ENCODE peak calls at places on chromosomes 7 and 10, in four cellular contexts. K is PC-3, I is GM23338, C is SK-N-SH. Z is an unnamed sample. For H3F3A and H3K27me3, the result is how much of the 10 kb centered on the place peaks cover.

GRCh38 chr7:4745971-4746919 is 29.2 kb upstream of the AP5Z1 start:
- DNase-seq in K (peak), I (no peak), C (no peak), Z (no peak)

GRCh38 chr10:52318136-52318810 is 4.2 kb downstream of the DKK1 start:
- DNase-seq in I (no peak), K (peak), C (no peak), Z (no peak)

GRCh38 chr10:123798856-123799255 is 92.8 kb downstream of the CPXM2 start:
- DNase-seq in K (no peak), C (no peak), I (no peak), Z (no peak)

GRCh38 chr10:127150136-127150535 is 46.3 kb downstream of the INSYN2A start:
- DNase-seq in K (peak), C (no peak), I (peak), Z (peak)

GRCh38 chr7:134438946-134439345 is 20.0 kb downstream of the AKR1B1 start:
- DNase-seq in K (no peak), I (no peak), C (no peak), Z (no peak)

GRCh38 chr7:142168746-142169145 is 57.2 kb downstream of the MGAM2 start:
- DNase-seq in I (no peak), C (no peak), K (peak), Z (peak)

GRCh38 chr7:76358478-76359110 is at the start of gene YWHAG:
- DNase-seq in K (peak), I (peak), C (peak), Z (peak)

GRCh38 chr7:2838873-2839578 is 5.1 kb downstream of the GNA12 start:
- DNase-seq in C (no peak), K (no peak), I (no peak), Z (no peak)

GRCh38 chr10:79431891-79432831 is 13.3 kb downstream of the ZCCHC24 start:
- DNase-seq in C (no peak), I (peak), K (no peak), Z (no peak)

GRCh38 chr10:125035136-125035535 is 93.2 kb downstream of the ZRANB1 start:
- DNase-seq in I (peak), K (peak), C (no peak), Z (no peak)

GRCh38 chr10:5030989-5031388 is 27.3 kb upstream of the AKR1C2 start:
- DNase-seq in I (no peak), C (no peak), K (no peak), Z (no peak)

GRCh38 chr10:19505320-19506092 is 310.7 kb upstream of the PLXDC2 start:
- DNase-seq in K (no peak), I (no peak), C (no peak), Z (no peak)

GRCh38 chr10:3935933-3936359 is 150.9 kb upstream of the KLF6 start:
- DNase-seq in I (no peak), K (peak), C (no peak), Z (no peak)

GRCh38 chr7:119959811-119960210 is 313.2 kb upstream of the KCND2 start:
- DNase-seq in K (peak), I (no peak), C (no peak), Z (no peak)

GRCh38 chr7:48048113-48048512 is 12.8 kb downstream of the C7orf57 start:
- DNase-seq in K (peak), C (no peak), I (no peak), Z (no peak)

GRCh38 chr7:40546616-40547501 is 412.1 kb downstream of the SUGCT start:
- DNase-seq in K (peak), C (no peak), I (no peak), Z (no peak)

DNA sequence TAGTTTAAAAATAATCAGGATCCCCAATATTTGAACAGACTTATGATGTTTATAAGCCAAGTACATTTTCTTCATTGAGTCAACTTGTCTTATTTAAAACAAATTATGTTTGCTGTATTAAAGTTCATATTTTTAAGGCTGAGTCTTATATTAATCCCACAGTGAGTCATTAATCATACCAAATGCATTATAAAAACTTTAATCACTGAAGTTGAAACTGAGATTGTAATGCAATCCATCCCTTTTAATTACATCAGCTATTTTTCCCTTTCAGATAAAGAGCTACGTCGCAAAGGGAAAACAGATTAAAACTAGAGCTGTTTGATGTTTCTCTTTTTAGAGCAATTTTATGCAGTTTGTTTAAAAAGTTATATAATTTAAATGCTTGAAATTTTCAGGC is 182.9 kb downstream of the ARID5B start:
- DNase-seq in I (no peak), C (no peak), K (peak), Z (peak)
- H3F3A ChIP-seq in I (under half), C (under half), K (under half), Z (under half)

GRCh38 chr10:106864031-106864430 is 300.5 kb downstream of the SORCS1 start:
- DNase-seq in K (no peak), C (no peak), I (no peak), Z (no peak)

GRCh38 chr10:106857728-106858127 is 306.8 kb downstream of the SORCS1 start:
- DNase-seq in K (no peak), C (no peak), I (no peak), Z (no peak)

GRCh38 chr10:106866244-106866845 is 298.2 kb downstream of the SORCS1 start:
- DNase-seq in K (no peak), C (no peak), I (peak), Z (no peak)

DNA sequence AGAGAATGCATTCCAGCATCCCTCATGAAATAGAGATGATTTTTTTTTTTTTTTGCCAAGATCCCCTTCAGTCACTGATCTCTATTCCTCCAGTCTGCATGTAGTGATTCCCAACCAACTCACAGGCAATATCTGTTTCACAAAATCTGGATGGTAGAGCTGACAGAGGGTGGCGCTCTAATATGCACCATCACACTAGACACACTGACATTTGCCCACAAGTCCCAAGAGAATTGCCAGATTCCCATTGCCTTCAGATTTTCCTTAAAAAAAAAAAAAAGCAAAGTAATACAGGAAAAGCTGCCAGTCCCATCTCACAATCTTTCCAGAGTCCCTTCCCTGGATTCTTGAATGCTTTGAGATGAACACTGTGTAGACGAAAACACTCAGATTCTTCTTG is 301.0 kb downstream of the SORCS1 start:
- DNase-seq in C (no peak), I (peak), K (no peak), Z (no peak)
- TF ChIP-seq CTCF in C (no peak), I (peak), K (peak), Z (no peak)

DNA sequence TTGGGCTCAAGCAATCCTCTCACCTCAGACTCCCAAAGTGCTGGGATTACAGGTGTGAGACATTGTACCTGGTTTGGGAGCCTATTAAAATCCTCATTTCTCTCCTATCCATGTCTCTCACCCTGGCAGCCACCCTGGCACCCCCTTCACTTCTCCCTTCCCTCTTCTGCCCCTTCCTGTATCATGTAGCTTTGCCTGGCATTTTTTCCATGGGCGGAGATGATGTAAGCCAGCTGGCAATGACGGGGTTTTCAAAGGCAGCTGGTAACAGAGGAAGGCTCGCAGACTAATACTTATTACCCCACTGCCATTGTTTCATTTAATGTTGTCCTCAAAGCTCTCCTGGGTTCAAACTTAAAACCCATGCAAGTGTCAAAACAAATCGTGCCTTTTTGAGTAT is 61.9 kb downstream of the RGS10 start:
- DNase-seq in I (no peak), C (no peak), K (no peak), Z (no peak)
- H3K27me3 ChIP-seq in I (under half), C (under half), K (under half), Z (under half)

DNA sequence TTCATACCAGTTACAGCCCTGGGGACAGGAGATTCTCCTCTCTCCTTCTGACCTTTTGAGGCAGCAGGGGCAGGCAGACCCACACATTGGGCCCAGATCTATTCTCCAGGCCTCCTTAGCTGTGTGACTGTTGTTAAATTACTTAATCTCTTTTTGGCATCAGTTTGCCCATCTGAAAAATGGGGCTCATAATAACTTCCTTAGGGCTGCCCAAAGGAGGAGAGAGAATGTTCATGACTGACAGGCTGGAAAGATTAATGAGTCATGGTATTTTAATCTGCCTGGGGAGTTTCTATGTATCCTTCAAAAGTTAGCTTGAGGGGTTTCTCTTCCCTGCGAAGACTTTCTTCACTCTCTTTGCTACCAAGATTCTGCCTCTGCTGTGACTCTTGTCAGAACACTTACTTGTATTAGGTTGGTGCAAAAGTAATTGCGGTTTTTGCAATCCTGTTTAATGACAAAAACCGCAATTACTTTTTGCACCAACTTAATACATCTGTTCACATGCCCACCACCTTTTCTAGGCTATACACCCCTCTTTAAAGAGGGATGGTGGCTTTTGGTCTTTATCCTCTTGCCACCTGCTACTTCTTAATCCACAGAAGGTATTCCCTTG is 83.4 kb downstream of the ARID5B start:
- DNase-seq in I (no peak), K (no peak), C (no peak), Z (no peak)
- H3F3A ChIP-seq in I (under half), K (under half), C (under half), Z (under half)

DNA sequence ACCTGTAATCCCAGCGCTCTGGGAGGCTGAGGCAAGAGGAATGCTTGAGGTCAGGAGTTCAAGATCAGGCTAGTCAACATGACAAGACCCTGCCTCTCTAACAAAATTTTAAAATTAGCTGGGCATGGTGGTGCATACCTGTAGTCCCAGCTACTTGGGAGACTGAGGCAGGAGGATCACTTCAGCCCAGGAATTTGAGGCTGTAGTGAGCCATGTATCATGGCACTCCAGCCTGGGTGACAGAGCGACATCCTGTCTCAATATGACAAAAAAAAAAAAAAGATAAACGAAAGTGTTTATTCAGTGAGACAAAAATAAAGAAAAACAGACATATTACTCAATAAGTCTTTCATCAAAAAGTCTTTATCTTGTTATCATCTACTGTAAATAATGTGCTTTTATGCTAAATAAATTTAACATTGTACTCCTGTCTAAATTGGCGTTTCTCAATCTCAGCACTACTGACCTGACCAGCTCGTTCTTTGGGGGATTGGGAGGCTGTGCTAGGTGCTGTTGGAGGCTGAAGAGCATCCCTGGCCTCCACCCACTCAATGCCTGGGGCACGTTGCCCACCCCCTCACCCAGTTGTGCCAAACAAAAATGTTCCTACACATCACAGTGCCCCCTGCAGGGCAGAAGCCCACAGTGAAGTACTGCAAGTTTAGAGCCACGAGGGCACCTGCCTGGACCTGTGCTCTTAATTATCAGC is 57.7 kb downstream of the NCAPG2 start:
- DNase-seq in K (peak), I (peak), C (peak), Z (no peak)
- TF ChIP-seq CTCF in K (peak), I (peak), C (peak), Z (peak)

GRCh38 chr10:101233443-101233842 is 4.2 kb upstream of the LBX1 start:
- DNase-seq in K (no peak), C (no peak), I (no peak), Z (no peak)
- H3K27me3 ChIP-seq in K (half or more), C (half or more), I (half or more), Z (under half)